ENCODE peak calls at places on chromosomes 7 and 10, in nine cellular contexts. One of them, this sample, is unnamed.

GRCh38 chr10:77120697-77121096 is 516.9 kb downstream of the KCNMA1 start:
- DNase-seq in T-helper 17 cell: no peak
- DNase-seq in HT-29: no peak
- DNase-seq in GDM1: no peak
- DNase-seq in HuH-7.5: no peak
- DNase-seq in stimulated activated CD8-positive, alpha-beta memory T cell treated with anti-CD3 and anti-CD28 coated beads, Interleukin-4, amount 100 ng/mL, for 1 hour: no peak
- DNase-seq in body of pancreas: no peak
- DNase-seq in AG10803: no peak
- DNase-seq in CD4-positive, alpha-beta memory T cell: no peak
- DNase-seq in this sample: no peak

GRCh38 chr10:132946806-132947530 is 4.6 kb upstream of the CFAP46 start:
- DNase-seq in HT-29: no peak
- DNase-seq in T-helper 17 cell: no peak
- DNase-seq in body of pancreas: no peak
- DNase-seq in AG10803: no peak
- DNase-seq in CD4-positive, alpha-beta memory T cell: no peak
- DNase-seq in stimulated activated CD8-positive, alpha-beta memory T cell treated with anti-CD3 and anti-CD28 coated beads, Interleukin-4, amount 100 ng/mL, for 1 hour: no peak
- DNase-seq in HuH-7.5: no peak
- DNase-seq in GDM1: no peak
- DNase-seq in this sample: no peak

GRCh38 chr10:112565434-112566053 is 118.5 kb downstream of the VTI1A start:
- DNase-seq in HT-29: peak; percentile 86
- DNase-seq in body of pancreas: peak; percentile 41
- DNase-seq in T-helper 17 cell: no peak
- DNase-seq in AG10803: peak; percentile 72
- DNase-seq in HuH-7.5: peak; percentile 33
- DNase-seq in CD4-positive, alpha-beta memory T cell: no peak
- DNase-seq in GDM1: peak; percentile 45
- DNase-seq in stimulated activated CD8-positive, alpha-beta memory T cell treated with anti-CD3 and anti-CD28 coated beads, Interleukin-4, amount 100 ng/mL, for 1 hour: no peak
- DNase-seq in this sample: peak; percentile 78

GRCh38 chr10:127353544-127353943 is 157.2 kb upstream of the INSYN2A start:
- DNase-seq in AG10803: no peak
- DNase-seq in body of pancreas: no peak
- DNase-seq in T-helper 17 cell: no peak
- DNase-seq in stimulated activated CD8-positive, alpha-beta memory T cell treated with anti-CD3 and anti-CD28 coated beads, Interleukin-4, amount 100 ng/mL, for 1 hour: no peak
- DNase-seq in HT-29: no peak
- DNase-seq in CD4-positive, alpha-beta memory T cell: no peak
- DNase-seq in GDM1: no peak
- DNase-seq in HuH-7.5: no peak
- DNase-seq in this sample: no peak

GRCh38 chr7:155198206-155198892 is 99.3 kb upstream of the INSIG1 start:
- DNase-seq in AG10803: no peak
- DNase-seq in HT-29: no peak
- DNase-seq in body of pancreas: no peak
- DNase-seq in T-helper 17 cell: no peak
- DNase-seq in HuH-7.5: no peak
- DNase-seq in stimulated activated CD8-positive, alpha-beta memory T cell treated with anti-CD3 and anti-CD28 coated beads, Interleukin-4, amount 100 ng/mL, for 1 hour: no peak
- DNase-seq in CD4-positive, alpha-beta memory T cell: no peak
- DNase-seq in GDM1: no peak
- DNase-seq in this sample: no peak

GRCh38 chr7:26399747-26400146 is 108.1 kb downstream of the SNX10 start:
- DNase-seq in CD4-positive, alpha-beta memory T cell: no peak
- DNase-seq in stimulated activated CD8-positive, alpha-beta memory T cell treated with anti-CD3 and anti-CD28 coated beads, Interleukin-4, amount 100 ng/mL, for 1 hour: no peak
- DNase-seq in HT-29: no peak
- DNase-seq in HuH-7.5: no peak
- DNase-seq in body of pancreas: no peak
- DNase-seq in T-helper 17 cell: no peak
- DNase-seq in AG10803: no peak
- DNase-seq in GDM1: no peak
- DNase-seq in this sample: no peak

GRCh38 chr7:104264281-104264680 is 56.5 kb upstream of the ORC5 start:
- DNase-seq in GDM1: no peak
- DNase-seq in HuH-7.5: no peak
- DNase-seq in stimulated activated CD8-positive, alpha-beta memory T cell treated with anti-CD3 and anti-CD28 coated beads, Interleukin-4, amount 100 ng/mL, for 1 hour: no peak
- DNase-seq in body of pancreas: no peak
- DNase-seq in T-helper 17 cell: no peak
- DNase-seq in CD4-positive, alpha-beta memory T cell: no peak
- DNase-seq in AG10803: no peak
- DNase-seq in HT-29: no peak
- DNase-seq in this sample: no peak

GRCh38 chr10:74733612-74734011 is 92.8 kb upstream of the KAT6B start:
- DNase-seq in stimulated activated CD8-positive, alpha-beta memory T cell treated with anti-CD3 and anti-CD28 coated beads, Interleukin-4, amount 100 ng/mL, for 1 hour: no peak
- DNase-seq in GDM1: no peak
- DNase-seq in HT-29: no peak
- DNase-seq in T-helper 17 cell: no peak
- DNase-seq in CD4-positive, alpha-beta memory T cell: no peak
- DNase-seq in body of pancreas: no peak
- DNase-seq in HuH-7.5: no peak
- DNase-seq in AG10803: no peak
- DNase-seq in this sample: no peak

GRCh38 chr10:34492081-34492480 is 323.0 kb downstream of the PARD3 start:
- DNase-seq in T-helper 17 cell: no peak
- DNase-seq in body of pancreas: no peak
- DNase-seq in HuH-7.5: no peak
- DNase-seq in GDM1: no peak
- DNase-seq in AG10803: no peak
- DNase-seq in HT-29: no peak
- DNase-seq in stimulated activated CD8-positive, alpha-beta memory T cell treated with anti-CD3 and anti-CD28 coated beads, Interleukin-4, amount 100 ng/mL, for 1 hour: no peak
- DNase-seq in CD4-positive, alpha-beta memory T cell: no peak
- DNase-seq in this sample: no peak

GRCh38 chr10:75269605-75270004 is 33.8 kb upstream of the COMTD1 start:
- DNase-seq in T-helper 17 cell: no peak
- DNase-seq in HT-29: no peak
- DNase-seq in HuH-7.5: no peak
- DNase-seq in CD4-positive, alpha-beta memory T cell: no peak
- DNase-seq in body of pancreas: peak; percentile 4
- DNase-seq in AG10803: no peak
- DNase-seq in stimulated activated CD8-positive, alpha-beta memory T cell treated with anti-CD3 and anti-CD28 coated beads, Interleukin-4, amount 100 ng/mL, for 1 hour: no peak
- DNase-seq in GDM1: no peak
- DNase-seq in this sample: no peak

GRCh38 chr7:34191766-34192550 is 286.6 kb downstream of the BMPER start:
- DNase-seq in HuH-7.5: no peak
- DNase-seq in HT-29: no peak
- DNase-seq in GDM1: no peak
- DNase-seq in CD4-positive, alpha-beta memory T cell: no peak
- DNase-seq in T-helper 17 cell: no peak
- DNase-seq in stimulated activated CD8-positive, alpha-beta memory T cell treated with anti-CD3 and anti-CD28 coated beads, Interleukin-4, amount 100 ng/mL, for 1 hour: no peak
- DNase-seq in body of pancreas: no peak
- DNase-seq in AG10803: peak; percentile 21
- DNase-seq in this sample: no peak

GRCh38 chr10:49500420-49500819 is 38.5 kb downstream of the ERCC6 start:
- DNase-seq in HuH-7.5: no peak
- DNase-seq in HT-29: peak; percentile 8
- DNase-seq in CD4-positive, alpha-beta memory T cell: no peak
- DNase-seq in AG10803: no peak
- DNase-seq in GDM1: no peak
- DNase-seq in stimulated activated CD8-positive, alpha-beta memory T cell treated with anti-CD3 and anti-CD28 coated beads, Interleukin-4, amount 100 ng/mL, for 1 hour: no peak
- DNase-seq in body of pancreas: peak; percentile 35
- DNase-seq in T-helper 17 cell: no peak
- DNase-seq in this sample: peak; percentile 11

This sample was measured in small intestine.